ENCODE peak calls at places on chromosomes 3 and 15, in four cellular contexts. P, T, C and K are unnamed samples. For H3K4me1, the result is how much of the 10 kb centered on the place peaks cover.

GRCh38 chr15:72078887-72079286 is 39.1 kb downstream of the MYO9A start:
- DNase-seq in T (no peak), C (no peak), P (no peak), K (no peak)

GRCh38 chr3:127690823-127691452 is 18.2 kb downstream of the ABTB1 start:
- DNase-seq in T (no peak), P (peak), C (no peak), K (no peak)

GRCh38 chr3:136152176-136152843 is 43.8 kb downstream of the MSL2 start:
- DNase-seq in T (no peak), P (no peak), C (no peak), K (no peak)

GRCh38 chr3:129701161-129701560 is 94.7 kb upstream of the PLXND1 start:
- DNase-seq in C (no peak), T (no peak), P (no peak), K (no peak)

GRCh38 chr3:107753494-107753893 is 230.7 kb downstream of the BBX start:
- DNase-seq in T (no peak), C (no peak), P (peak), K (no peak)

GRCh38 chr3:146052791-146053310 is 108.1 kb downstream of the PLOD2 start:
- DNase-seq in T (no peak), P (no peak), C (no peak), K (no peak)

GRCh38 chr15:88108991-88109390 is 147.5 kb downstream of the NTRK3 start:
- DNase-seq in P (no peak), T (no peak), C (no peak), K (no peak)

GRCh38 chr15:22945071-22945470 is 35.1 kb downstream of the CYFIP1 start:
- DNase-seq in P (no peak), C (no peak), T (peak), K (no peak)

GRCh38 chr15:47817825-47818681 is 100.7 kb downstream of the SEMA6D start:
- DNase-seq in P (no peak), C (no peak), T (no peak), K (no peak)

GRCh38 chr3:107674371-107674770 is 151.6 kb downstream of the BBX start:
- DNase-seq in P (no peak), C (peak), T (no peak), K (no peak)

GRCh38 chr3:125200731-125201139 is 11.8 kb downstream of the SLC12A8 start:
- DNase-seq in T (no peak), P (no peak), C (no peak), K (no peak)
- TF ChIP-seq POLR2A in T (no peak), P (no peak), C (no peak), K (no peak)

GRCh38 chr15:64697911-64698369 is 77.4 kb downstream of the RBPMS2 start:
- DNase-seq in C (peak), P (no peak), T (no peak), K (no peak)
- H3K4me1 ChIP-seq in C (half or more), P (half or more), T (under half), K (under half)

GRCh38 chr3:123423026-123423425 is 25.9 kb downstream of the ADCY5 start:
- DNase-seq in C (no peak), T (no peak), P (no peak), K (no peak)
- TF ChIP-seq POLR2A in C (no peak), T (no peak), P (no peak), K (no peak)

GRCh38 chr15:25670025-25670554 is 193.0 kb downstream of the ATP10A start:
- DNase-seq in C (peak), T (peak), P (no peak), K (peak)
- H3K4me1 ChIP-seq in C (under half), T (under half), P (under half), K (under half)

DNA sequence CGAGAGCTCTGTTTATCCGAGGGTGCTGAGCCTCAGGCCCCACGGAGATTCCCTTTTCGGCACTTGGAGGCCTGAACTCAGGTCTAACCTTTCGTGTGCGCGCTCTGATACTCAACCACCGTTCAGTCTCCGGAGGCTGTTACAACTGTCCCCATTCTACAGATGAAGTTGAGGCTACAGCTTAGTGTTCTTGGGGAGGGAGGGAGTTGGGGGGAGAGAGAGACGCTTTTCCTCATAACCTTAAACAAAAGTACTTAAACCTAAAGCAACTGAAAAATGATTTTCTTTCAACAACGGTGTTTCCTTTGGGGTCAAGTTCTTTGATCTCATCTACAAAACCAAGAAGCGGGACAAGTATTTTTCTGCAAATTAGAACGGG is 952 bp upstream of the CHST2 start:
- DNase-seq in P (no peak), T (no peak), C (no peak), K (no peak)
- TF ChIP-seq POLR2A in P (no peak), T (no peak), C (no peak), K (no peak)

GRCh38 chr3:194485876-194486539 is 794 bp downstream of the ATP13A3 start:
- DNase-seq in P (peak), C (peak), T (peak), K (peak)
- H3K4me1 ChIP-seq in P (under half), C (half or more), T (under half), K (under half)

GRCh38 chr15:74780983-74781672 is 752 bp upstream of the CSK start:
- DNase-seq in T (no peak), C (no peak), P (no peak), K (no peak)

GRCh38 chr15:74778599-74778970 is 3.3 kb upstream of the CSK start:
- DNase-seq in T (no peak), C (no peak), P (no peak), K (no peak)

GRCh38 chr15:74779162-74779648 is 2.7 kb upstream of the CSK start:
- DNase-seq in C (no peak), P (no peak), T (no peak), K (no peak)

GRCh38 chr15:74781673-74782595 is at the start of gene CSK:
- DNase-seq in C (peak), P (peak), T (peak), K (no peak)

DNA sequence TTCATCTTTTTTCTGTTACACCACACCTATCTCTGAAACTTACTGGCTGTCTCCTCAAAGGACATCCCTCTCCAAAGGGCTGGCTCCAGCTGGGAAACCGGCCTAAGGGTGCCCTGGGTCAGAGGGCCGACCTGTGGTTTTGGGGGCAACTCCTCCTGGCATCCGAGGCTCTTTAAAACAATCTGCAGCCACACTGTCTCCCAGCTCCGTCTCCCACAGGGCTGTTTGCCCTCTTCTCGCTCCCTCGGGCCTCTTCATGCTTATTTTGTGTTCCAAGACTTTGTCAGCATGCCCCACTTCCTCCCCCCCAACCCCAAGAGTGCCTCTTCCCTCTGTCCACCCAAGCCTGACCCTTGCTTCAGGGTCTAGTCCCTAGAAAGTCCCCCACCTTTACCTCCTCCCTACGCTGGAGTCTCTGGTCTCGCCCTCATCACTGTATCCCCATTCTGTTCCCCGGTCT is 1.3 kb upstream of the CSK start:
- DNase-seq in T (no peak), C (no peak), P (no peak), K (no peak)
- TF ChIP-seq POLR2A in T (no peak), C (no peak), P (no peak), K (no peak)